ENCODE peak calls at places on chromosomes 7 and 10, in seven cellular contexts. U is naive thymus-derived CD4-positive, alpha-beta T cell; B is body of pancreas; O is HTR-8/SVneo; F is hypothalamus; T is GM03348; Z is fibroblast of gingiva. I is an unnamed sample.

GRCh38 chr10:48317321-48317990 is 11.0 kb downstream of the MAPK8 start:
- DNase-seq in F (no peak), Z (no peak), O (no peak), B (no peak), T (no peak), U (no peak), I (no peak)

GRCh38 chr7:27453702-27454405 is 208.8 kb downstream of the HIBADH start:
- DNase-seq in Z (peak), T (peak), B (peak), U (no peak), F (no peak), O (peak), I (no peak)

GRCh38 chr10:103276941-103277712 is at the start of gene INA:
- DNase-seq in U (no peak), O (peak), T (peak), Z (peak), B (peak), F (no peak), I (no peak)

GRCh38 chr7:22845221-22845844 is 22.7 kb upstream of the TOMM7 start:
- DNase-seq in B (no peak), T (peak), F (no peak), U (no peak), O (no peak), Z (no peak), I (no peak)

GRCh38 chr7:128833939-128834310 is 3.7 kb downstream of the FLNC start:
- DNase-seq in T (no peak), F (no peak), Z (peak), B (no peak), U (no peak), O (no peak), I (no peak)

GRCh38 chr10:44925224-44925623 is 14.1 kb downstream of the TMEM72 start:
- DNase-seq in T (no peak), Z (no peak), B (no peak), F (no peak), U (no peak), O (peak), I (no peak)

GRCh38 chr10:77715081-77715480 is 77.5 kb upstream of the KCNMA1 start:
- DNase-seq in F (no peak), O (no peak), B (no peak), Z (no peak), T (no peak), U (no peak), I (no peak)

GRCh38 chr7:816751-817671 is 15.3 kb upstream of the SUN1 start:
- DNase-seq in T (peak), O (peak), Z (no peak), F (no peak), B (no peak), U (peak), I (no peak)

GRCh38 chr10:110363572-110364411 is 59.1 kb upstream of the SMNDC1 start:
- DNase-seq in Z (no peak), B (no peak), O (no peak), U (no peak), F (no peak), T (no peak), I (no peak)

GRCh38 chr10:112951349-112952281 is 1.6 kb downstream of the TCF7L2 start:
- DNase-seq in Z (peak), F (peak), U (peak), T (peak), B (peak), O (no peak), I (peak)

GRCh38 chr10:104334965-104335650 is 3.2 kb downstream of the ITPRIP start:
- DNase-seq in U (no peak), O (no peak), Z (no peak), B (no peak), T (no peak), F (no peak), I (no peak)

GRCh38 chr10:14360951-14361350 is 30.2 kb upstream of the FRMD4A start:
- DNase-seq in B (no peak), Z (no peak), F (no peak), U (no peak), T (no peak), O (no peak), I (no peak)

GRCh38 chr7:19713676-19714075 is 4.8 kb upstream of the POLR1F start:
- DNase-seq in F (no peak), U (peak), Z (peak), B (peak), O (peak), T (peak), I (peak)

GRCh38 chr7:158782638-158783490 is 46.4 kb downstream of the ESYT2 start:
- DNase-seq in O (no peak), F (no peak), T (peak), B (peak), U (no peak), Z (peak), I (no peak)

GRCh38 chr7:127810691-127811660 is 159.0 kb downstream of the SND1 start:
- DNase-seq in Z (peak), B (no peak), O (no peak), F (no peak), T (no peak), U (no peak), I (no peak)

GRCh38 chr7:150339369-150339768 is 2.1 kb downstream of the RARRES2 start:
- DNase-seq in Z (no peak), O (no peak), T (no peak), B (no peak), F (no peak), U (no peak), I (no peak)

GRCh38 chr7:75866497-75867389 is 12.1 kb upstream of the RHBDD2 start:
- DNase-seq in O (peak), T (peak), Z (peak), B (peak), U (peak), F (peak), I (no peak)

GRCh38 chr7:132603241-132603789 is 27.0 kb upstream of the PLXNA4 start:
- DNase-seq in F (no peak), B (no peak), Z (no peak), U (no peak), T (no peak), O (no peak), I (no peak)

GRCh38 chr7:41925946-41926345 is 223.1 kb upstream of the INHBA start:
- DNase-seq in O (no peak), Z (no peak), U (no peak), F (no peak), B (no peak), T (no peak), I (no peak)

GRCh38 chr10:71211053-71211452 is 1.3 kb upstream of the UNC5B start:
- DNase-seq in F (no peak), U (no peak), Z (no peak), B (no peak), O (no peak), T (no peak), I (no peak)

GRCh38 chr10:27558612-27559020 is 54.5 kb downstream of the RAB18 start:
- DNase-seq in F (no peak), U (no peak), T (peak), Z (peak), O (peak), B (peak), I (no peak)

GRCh38 chr7:150852371-150852905 is at the start of gene AOC1:
- DNase-seq in O (no peak), B (no peak), F (no peak), T (no peak), U (no peak), Z (no peak), I (no peak)

GRCh38 chr7:98802088-98802780 is 67.6 kb downstream of the TMEM130 start:
- DNase-seq in B (peak), U (no peak), Z (no peak), F (no peak), T (no peak), O (peak), I (no peak)

GRCh38 chr10:35784751-35785150 is 142.7 kb upstream of the FZD8 start:
- DNase-seq in O (no peak), T (no peak), F (no peak), B (no peak), Z (no peak), U (no peak), I (no peak)

GRCh38 chr7:82235710-82236109 is 207.9 kb downstream of the CACNA2D1 start:
- DNase-seq in O (no peak), F (no peak), B (no peak), Z (no peak), U (no peak), T (no peak), I (no peak)

GRCh38 chr10:106741131-106741530 is 423.4 kb downstream of the SORCS1 start:
- DNase-seq in Z (no peak), U (no peak), O (no peak), T (no peak), F (no peak), B (no peak), I (no peak)

GRCh38 chr7:157789942-157790341 is 453.1 kb downstream of the DNAJB6 start:
- DNase-seq in T (no peak), Z (no peak), U (no peak), F (no peak), O (no peak), B (no peak), I (no peak)

GRCh38 chr10:125783957-125784356 is 8.3 kb upstream of the MMP21 start:
- DNase-seq in B (no peak), T (no peak), F (no peak), O (no peak), Z (no peak), U (no peak), I (no peak)

GRCh38 chr7:139575338-139575680 is 51.8 kb downstream of the CLEC2L start:
- DNase-seq in Z (no peak), O (no peak), U (no peak), B (no peak), T (no peak), F (no peak), I (no peak)

GRCh38 chr10:129759214-129760002 is 204.7 kb downstream of the EBF3 start:
- DNase-seq in B (no peak), O (no peak), F (no peak), U (no peak), Z (no peak), T (no peak), I (no peak)

GRCh38 chr10:72637398-72637857 is 11.5 kb upstream of the MICU1 start:
- DNase-seq in O (peak), Z (peak), U (no peak), T (peak), B (peak), F (no peak), I (no peak)

I was measured in T follicular helper cell.